ENCODE peak calls at places on chromosomes 7 and 10, in nine cellular contexts. One of them, this sample, is unnamed.

GRCh38 chr7:69710773-69711445 is 112.6 kb downstream of the AUTS2 start:
- DNase-seq in kidney epithelial cell: no peak
- DNase-seq in foreskin keratinocyte: no peak
- DNase-seq in AG10803: no peak
- DNase-seq in dorsolateral prefrontal cortex: no peak
- DNase-seq in fibroblast of the aortic adventitia: no peak
- DNase-seq in fibroblast of mammary gland: no peak
- DNase-seq in brain microvascular endothelial cell: no peak
- DNase-seq in type B pancreatic cell: no peak
- DNase-seq in this sample: no peak

GRCh38 chr10:46550795-46551700 is 5.4 kb downstream of the GPRIN2 start:
- DNase-seq in kidney epithelial cell: no peak
- DNase-seq in foreskin keratinocyte: no peak
- DNase-seq in AG10803: no peak
- DNase-seq in dorsolateral prefrontal cortex: peak
- DNase-seq in fibroblast of the aortic adventitia: no peak
- DNase-seq in fibroblast of mammary gland: no peak
- DNase-seq in brain microvascular endothelial cell: no peak
- DNase-seq in type B pancreatic cell: peak
- DNase-seq in this sample: no peak

GRCh38 chr7:15280078-15280734 is 281.6 kb downstream of the AGMO start:
- DNase-seq in kidney epithelial cell: no peak
- DNase-seq in foreskin keratinocyte: no peak
- DNase-seq in AG10803: no peak
- DNase-seq in dorsolateral prefrontal cortex: no peak
- DNase-seq in fibroblast of the aortic adventitia: peak
- DNase-seq in fibroblast of mammary gland: no peak
- DNase-seq in brain microvascular endothelial cell: no peak
- DNase-seq in type B pancreatic cell: no peak
- DNase-seq in this sample: no peak

GRCh38 chr10:34816067-34817002 is 1.2 kb upstream of the PARD3 start:
- DNase-seq in kidney epithelial cell: no peak
- DNase-seq in foreskin keratinocyte: no peak
- DNase-seq in AG10803: peak
- DNase-seq in dorsolateral prefrontal cortex: no peak
- DNase-seq in fibroblast of the aortic adventitia: peak
- DNase-seq in fibroblast of mammary gland: peak
- DNase-seq in brain microvascular endothelial cell: no peak
- DNase-seq in type B pancreatic cell: no peak
- DNase-seq in this sample: no peak

GRCh38 chr7:100433592-100434296 is 2.6 kb downstream of the PPP1R35 start:
- DNase-seq in kidney epithelial cell: no peak
- DNase-seq in foreskin keratinocyte: no peak
- DNase-seq in AG10803: no peak
- DNase-seq in dorsolateral prefrontal cortex: no peak
- DNase-seq in fibroblast of the aortic adventitia: no peak
- DNase-seq in fibroblast of mammary gland: no peak
- DNase-seq in brain microvascular endothelial cell: no peak
- DNase-seq in type B pancreatic cell: no peak
- DNase-seq in this sample: no peak

GRCh38 chr10:78963074-78964034 is 105.4 kb upstream of the ZMIZ1 start:
- DNase-seq in kidney epithelial cell: no peak
- DNase-seq in foreskin keratinocyte: no peak
- DNase-seq in AG10803: no peak
- DNase-seq in dorsolateral prefrontal cortex: no peak
- DNase-seq in fibroblast of the aortic adventitia: no peak
- DNase-seq in fibroblast of mammary gland: no peak
- DNase-seq in brain microvascular endothelial cell: no peak
- DNase-seq in type B pancreatic cell: no peak
- DNase-seq in this sample: no peak

GRCh38 chr10:1549591-1550290 is 187.6 kb downstream of the ADARB2 start:
- DNase-seq in kidney epithelial cell: no peak
- DNase-seq in foreskin keratinocyte: no peak
- DNase-seq in AG10803: no peak
- DNase-seq in dorsolateral prefrontal cortex: peak
- DNase-seq in fibroblast of the aortic adventitia: no peak
- DNase-seq in fibroblast of mammary gland: no peak
- DNase-seq in brain microvascular endothelial cell: no peak
- DNase-seq in type B pancreatic cell: no peak
- DNase-seq in this sample: no peak

GRCh38 chr7:5478568-5479045 is 55.0 kb upstream of the TNRC18 start:
- DNase-seq in kidney epithelial cell: no peak
- DNase-seq in foreskin keratinocyte: no peak
- DNase-seq in AG10803: no peak
- DNase-seq in dorsolateral prefrontal cortex: no peak
- DNase-seq in fibroblast of the aortic adventitia: no peak
- DNase-seq in fibroblast of mammary gland: no peak
- DNase-seq in brain microvascular endothelial cell: no peak
- DNase-seq in type B pancreatic cell: no peak
- DNase-seq in this sample: no peak

GRCh38 chr10:78889536-78890063 is 179.2 kb upstream of the ZMIZ1 start:
- DNase-seq in kidney epithelial cell: no peak
- DNase-seq in foreskin keratinocyte: no peak
- DNase-seq in AG10803: no peak
- DNase-seq in dorsolateral prefrontal cortex: no peak
- DNase-seq in fibroblast of the aortic adventitia: no peak
- DNase-seq in fibroblast of mammary gland: no peak
- DNase-seq in brain microvascular endothelial cell: no peak
- DNase-seq in type B pancreatic cell: peak
- DNase-seq in this sample: no peak

GRCh38 chr7:92246363-92247101 is 758 bp downstream of the ANKIB1 start:
- DNase-seq in kidney epithelial cell: no peak
- DNase-seq in foreskin keratinocyte: no peak
- DNase-seq in AG10803: no peak
- DNase-seq in dorsolateral prefrontal cortex: peak
- DNase-seq in fibroblast of the aortic adventitia: peak
- DNase-seq in fibroblast of mammary gland: peak
- DNase-seq in brain microvascular endothelial cell: no peak
- DNase-seq in type B pancreatic cell: no peak
- DNase-seq in this sample: peak

GRCh38 chr7:92058040-92058439 is 76.2 kb downstream of the CYP51A1 start:
- DNase-seq in kidney epithelial cell: no peak
- DNase-seq in foreskin keratinocyte: no peak
- DNase-seq in AG10803: no peak
- DNase-seq in dorsolateral prefrontal cortex: no peak
- DNase-seq in fibroblast of the aortic adventitia: no peak
- DNase-seq in fibroblast of mammary gland: no peak
- DNase-seq in brain microvascular endothelial cell: no peak
- DNase-seq in type B pancreatic cell: no peak
- DNase-seq in this sample: no peak

GRCh38 chr7:103912906-103913610 is 76.4 kb downstream of the RELN start:
- DNase-seq in kidney epithelial cell: no peak
- DNase-seq in foreskin keratinocyte: no peak
- DNase-seq in AG10803: no peak
- DNase-seq in dorsolateral prefrontal cortex: no peak
- DNase-seq in fibroblast of the aortic adventitia: peak
- DNase-seq in fibroblast of mammary gland: no peak
- DNase-seq in brain microvascular endothelial cell: no peak
- DNase-seq in type B pancreatic cell: no peak
- DNase-seq in this sample: no peak

GRCh38 chr7:154789404-154789803 is 213.5 kb downstream of the PAXIP1 start:
- DNase-seq in kidney epithelial cell: no peak
- DNase-seq in foreskin keratinocyte: no peak
- DNase-seq in AG10803: no peak
- DNase-seq in dorsolateral prefrontal cortex: peak
- DNase-seq in fibroblast of the aortic adventitia: no peak
- DNase-seq in fibroblast of mammary gland: no peak
- DNase-seq in brain microvascular endothelial cell: no peak
- DNase-seq in type B pancreatic cell: no peak
- DNase-seq in this sample: no peak
- TF ChIP-seq CTCF in kidney epithelial cell: peak
- TF ChIP-seq CTCF in foreskin keratinocyte: no peak
- TF ChIP-seq CTCF in AG10803: no peak
- TF ChIP-seq CTCF in dorsolateral prefrontal cortex: peak
- TF ChIP-seq CTCF in fibroblast of the aortic adventitia: no peak
- TF ChIP-seq CTCF in fibroblast of mammary gland: no peak
- TF ChIP-seq CTCF in brain microvascular endothelial cell: no peak
- TF ChIP-seq CTCF in type B pancreatic cell: peak
- TF ChIP-seq CTCF in this sample: no peak

GRCh38 chr7:30010022-30010421 is 16.5 kb downstream of the FKBP14 start:
- DNase-seq in kidney epithelial cell: no peak
- DNase-seq in foreskin keratinocyte: no peak
- DNase-seq in AG10803: no peak
- DNase-seq in dorsolateral prefrontal cortex: no peak
- DNase-seq in fibroblast of the aortic adventitia: no peak
- DNase-seq in fibroblast of mammary gland: no peak
- DNase-seq in brain microvascular endothelial cell: no peak
- DNase-seq in type B pancreatic cell: no peak
- DNase-seq in this sample: no peak

DNA sequence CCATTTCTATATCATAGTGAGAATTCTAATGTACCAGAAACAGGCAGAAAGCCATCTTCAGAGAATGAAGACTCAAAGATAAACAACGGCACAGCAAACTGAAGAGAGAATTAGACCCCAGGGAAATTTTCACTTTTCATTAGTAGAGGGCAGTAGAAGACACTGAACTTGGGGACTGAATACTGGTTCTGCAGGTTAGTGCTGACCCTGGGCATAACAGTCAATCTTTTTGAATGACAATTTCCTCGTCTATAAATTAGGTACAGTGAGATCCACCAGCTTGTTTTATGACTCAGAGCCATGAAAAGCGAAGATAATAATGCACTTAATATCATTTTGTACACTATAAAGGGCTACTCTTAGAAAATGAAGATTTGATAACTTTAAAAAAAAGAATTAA is 13.7 kb downstream of the FKBP14 start:
- DNase-seq in kidney epithelial cell: no peak
- DNase-seq in foreskin keratinocyte: no peak
- DNase-seq in AG10803: no peak
- DNase-seq in dorsolateral prefrontal cortex: no peak
- DNase-seq in fibroblast of the aortic adventitia: no peak
- DNase-seq in fibroblast of mammary gland: no peak
- DNase-seq in brain microvascular endothelial cell: no peak
- DNase-seq in type B pancreatic cell: no peak
- DNase-seq in this sample: no peak
- TF ChIP-seq CTCF in kidney epithelial cell: no peak
- TF ChIP-seq CTCF in foreskin keratinocyte: no peak
- TF ChIP-seq CTCF in AG10803: no peak
- TF ChIP-seq CTCF in dorsolateral prefrontal cortex: no peak
- TF ChIP-seq CTCF in fibroblast of the aortic adventitia: no peak
- TF ChIP-seq CTCF in fibroblast of mammary gland: no peak
- TF ChIP-seq CTCF in brain microvascular endothelial cell: no peak
- TF ChIP-seq CTCF in type B pancreatic cell: no peak
- TF ChIP-seq CTCF in this sample: no peak

DNA sequence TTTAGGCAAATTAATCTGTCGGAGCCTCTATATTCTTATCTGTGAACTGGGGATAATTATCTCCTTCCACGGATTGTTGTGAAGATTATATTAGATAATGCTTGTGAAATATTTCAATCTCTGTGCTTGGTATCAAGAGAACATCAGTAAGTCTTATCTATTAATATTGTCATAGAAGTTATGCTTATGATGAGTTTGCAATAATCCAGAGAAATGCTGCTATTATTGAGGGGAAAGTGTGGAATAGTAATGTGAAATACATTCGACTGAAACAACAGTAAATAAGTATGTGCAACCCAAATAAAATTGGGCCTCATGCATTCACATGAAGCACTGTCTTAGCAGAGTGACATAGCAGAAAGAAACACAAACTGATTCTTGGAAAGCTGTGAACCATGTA is 13.7 kb downstream of the RHOBTB1 start:
- DNase-seq in kidney epithelial cell: no peak
- DNase-seq in foreskin keratinocyte: no peak
- DNase-seq in AG10803: no peak
- DNase-seq in dorsolateral prefrontal cortex: no peak
- DNase-seq in fibroblast of the aortic adventitia: no peak
- DNase-seq in fibroblast of mammary gland: no peak
- DNase-seq in brain microvascular endothelial cell: no peak
- DNase-seq in type B pancreatic cell: no peak
- DNase-seq in this sample: no peak
- TF ChIP-seq CTCF in kidney epithelial cell: no peak
- TF ChIP-seq CTCF in foreskin keratinocyte: no peak
- TF ChIP-seq CTCF in AG10803: no peak
- TF ChIP-seq CTCF in dorsolateral prefrontal cortex: no peak
- TF ChIP-seq CTCF in fibroblast of the aortic adventitia: no peak
- TF ChIP-seq CTCF in fibroblast of mammary gland: no peak
- TF ChIP-seq CTCF in brain microvascular endothelial cell: no peak
- TF ChIP-seq CTCF in type B pancreatic cell: no peak
- TF ChIP-seq CTCF in this sample: no peak

GRCh38 chr10:113876461-113876860 is 22.0 kb downstream of the NHLRC2 start:
- DNase-seq in kidney epithelial cell: no peak
- DNase-seq in foreskin keratinocyte: no peak
- DNase-seq in AG10803: no peak
- DNase-seq in dorsolateral prefrontal cortex: no peak
- DNase-seq in fibroblast of the aortic adventitia: no peak
- DNase-seq in fibroblast of mammary gland: no peak
- DNase-seq in brain microvascular endothelial cell: no peak
- DNase-seq in type B pancreatic cell: no peak
- DNase-seq in this sample: no peak

GRCh38 chr10:113867904-113868303 is 13.4 kb downstream of the NHLRC2 start:
- DNase-seq in kidney epithelial cell: no peak
- DNase-seq in foreskin keratinocyte: no peak
- DNase-seq in AG10803: no peak
- DNase-seq in dorsolateral prefrontal cortex: no peak
- DNase-seq in fibroblast of the aortic adventitia: no peak
- DNase-seq in fibroblast of mammary gland: no peak
- DNase-seq in brain microvascular endothelial cell: no peak
- DNase-seq in type B pancreatic cell: no peak
- DNase-seq in this sample: no peak

GRCh38 chr10:113869789-113870188 is 15.3 kb downstream of the NHLRC2 start:
- DNase-seq in kidney epithelial cell: no peak
- DNase-seq in foreskin keratinocyte: no peak
- DNase-seq in AG10803: no peak
- DNase-seq in dorsolateral prefrontal cortex: no peak
- DNase-seq in fibroblast of the aortic adventitia: no peak
- DNase-seq in fibroblast of mammary gland: no peak
- DNase-seq in brain microvascular endothelial cell: no peak
- DNase-seq in type B pancreatic cell: no peak
- DNase-seq in this sample: no peak

GRCh38 chr10:113875212-113875611 is 20.8 kb downstream of the NHLRC2 start:
- DNase-seq in kidney epithelial cell: no peak
- DNase-seq in foreskin keratinocyte: no peak
- DNase-seq in AG10803: no peak
- DNase-seq in dorsolateral prefrontal cortex: no peak
- DNase-seq in fibroblast of the aortic adventitia: no peak
- DNase-seq in fibroblast of mammary gland: no peak
- DNase-seq in brain microvascular endothelial cell: no peak
- DNase-seq in type B pancreatic cell: no peak
- DNase-seq in this sample: no peak

DNA sequence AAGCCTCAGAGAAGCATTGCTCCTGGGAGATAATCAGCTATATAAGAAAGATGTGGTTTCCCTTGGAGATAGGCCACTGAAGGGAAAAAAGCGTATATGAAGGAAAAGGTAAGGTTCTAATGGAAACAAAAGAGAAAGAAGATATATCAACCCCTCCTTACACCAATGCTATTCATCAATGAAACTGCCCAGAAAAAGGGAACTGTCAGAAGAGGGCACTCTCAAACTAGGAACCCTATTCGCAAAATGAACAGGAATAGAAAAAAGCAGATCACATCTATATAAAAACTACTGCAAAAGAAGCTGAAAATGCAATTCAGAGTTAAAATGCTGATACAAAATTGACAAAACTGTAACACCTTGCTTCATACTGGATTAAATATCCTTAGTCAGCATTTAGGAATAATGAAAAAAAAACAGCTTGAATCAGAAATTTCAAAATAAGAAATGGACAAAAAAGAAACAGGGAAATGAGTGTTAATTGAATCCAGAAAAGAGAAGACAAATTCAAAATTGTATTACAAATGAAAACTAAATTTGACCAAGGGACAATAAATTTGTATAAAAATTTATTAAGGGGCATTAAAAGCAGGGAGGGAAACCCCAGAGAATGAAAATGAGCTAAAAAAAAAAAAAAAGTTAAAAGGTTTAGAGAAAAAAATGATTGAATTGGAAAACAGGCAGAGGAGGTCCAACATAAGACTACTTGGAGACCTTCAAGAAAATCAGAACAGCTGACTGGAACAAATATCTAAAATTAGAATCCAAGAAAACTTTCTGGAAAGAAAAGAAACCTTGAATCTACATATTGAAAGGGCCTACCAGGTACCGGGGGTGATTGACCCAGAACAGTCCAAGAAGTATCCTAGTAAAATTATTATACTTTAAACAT is 17.9 kb downstream of the NHLRC2 start:
- DNase-seq in kidney epithelial cell: no peak
- DNase-seq in foreskin keratinocyte: no peak
- DNase-seq in AG10803: no peak
- DNase-seq in dorsolateral prefrontal cortex: no peak
- DNase-seq in fibroblast of the aortic adventitia: no peak
- DNase-seq in fibroblast of mammary gland: no peak
- DNase-seq in brain microvascular endothelial cell: no peak
- DNase-seq in type B pancreatic cell: no peak
- DNase-seq in this sample: no peak
- TF ChIP-seq CTCF in kidney epithelial cell: no peak
- TF ChIP-seq CTCF in foreskin keratinocyte: peak
- TF ChIP-seq CTCF in AG10803: no peak
- TF ChIP-seq CTCF in dorsolateral prefrontal cortex: no peak
- TF ChIP-seq CTCF in fibroblast of the aortic adventitia: no peak
- TF ChIP-seq CTCF in fibroblast of mammary gland: no peak
- TF ChIP-seq CTCF in brain microvascular endothelial cell: no peak
- TF ChIP-seq CTCF in type B pancreatic cell: no peak
- TF ChIP-seq CTCF in this sample: no peak